ENCODE peak calls at places on chromosomes 4 and X, in six cellular contexts. S is stomach, Y is A549, T is tibial nerve, M is sigmoid colon, F is K562. A is an unnamed sample.

GRCh38 chr4:57080781-57081650 is 29.2 kb downstream of the IGFBP7 start:
- DNase-seq in Y (peak; percentile 84), M (no peak), F (no peak), S (no peak), T (no peak), A (no peak)

GRCh38 chrX:134542485-134542884 is 82.5 kb downstream of the HPRT1 start:
- DNase-seq in S (no peak), T (no peak), F (peak; percentile 35), M (no peak), Y (peak; percentile 53), A (no peak)

GRCh38 chrX:9429767-9430166 is 35.1 kb upstream of the TBL1X start:
- DNase-seq in T (no peak), M (no peak), F (no peak), Y (no peak), S (no peak), A (no peak)

GRCh38 chrX:112654871-112655270 is 24.9 kb downstream of the LHFPL1 start:
- DNase-seq in F (no peak), M (no peak), Y (no peak), T (no peak), S (no peak), A (no peak)

GRCh38 chr4:105543881-105544280 is 8.5 kb upstream of the ARHGEF38 start:
- DNase-seq in Y (no peak), S (no peak), M (no peak), T (no peak), F (no peak), A (no peak)

GRCh38 chr4:84441758-84442377 is 57.2 kb downstream of the NKX6-1 start:
- DNase-seq in M (no peak), S (no peak), F (no peak), Y (no peak), T (no peak), A (no peak)

GRCh38 chr4:1685604-1686150 is 1.6 kb upstream of the FAM53A start:
- DNase-seq in S (no peak), T (no peak), M (no peak), F (no peak), Y (no peak), A (no peak)

GRCh38 chr4:102825261-102826071 is 1.9 kb downstream of the UBE2D3 start:
- DNase-seq in S (no peak), T (no peak), M (peak; percentile 65), F (peak; percentile 17), Y (peak; percentile 63), A (no peak)

GRCh38 chr4:53960843-53961242 is 103.6 kb downstream of the CHIC2 start:
- DNase-seq in Y (no peak), M (no peak), S (no peak), F (no peak), T (no peak), A (peak; percentile 79)

GRCh38 chrX:129529685-129530281 is 6.5 kb upstream of the SMARCA1 start:
- DNase-seq in T (no peak), S (no peak), F (no peak), Y (no peak), M (no peak), A (no peak)

GRCh38 chrX:129523076-129524055 is at the start of gene SMARCA1:
- DNase-seq in M (peak; percentile 86), S (peak; percentile 39), Y (peak; percentile 79), T (peak; percentile 11), F (peak; percentile 24), A (no peak)

GRCh38 chrX:129522184-129523059 is 868 bp downstream of the SMARCA1 start:
- DNase-seq in T (peak; percentile 24), Y (peak; percentile 66), S (peak; percentile 63), F (peak; percentile 40), M (peak; percentile 80), A (no peak)

GRCh38 chrX:129524250-129524850 is 1.1 kb upstream of the SMARCA1 start:
- DNase-seq in M (no peak), F (no peak), Y (no peak), T (no peak), S (no peak), A (no peak)

GRCh38 chrX:129525162-129525561 is 1.9 kb upstream of the SMARCA1 start:
- DNase-seq in F (no peak), S (no peak), M (no peak), T (no peak), Y (peak; percentile 51), A (no peak)
- TF ChIP-seq EP300 in F (no peak), S (no peak), M (no peak), T (no peak), Y (no peak), A (no peak)

GRCh38 chr4:6342530-6343293 is 73.1 kb downstream of the WFS1 start:
- DNase-seq in M (no peak), Y (peak; percentile 24), F (no peak), T (no peak), S (no peak), A (no peak)
- H3K4me1 ChIP-seq in M (no peaks in the 10 kb centered on the region), Y (peaks cover 20% of the 10 kb centered on the region), F (no peaks in the 10 kb centered on the region), T (peaks cover under 1% of the 10 kb centered on the region), S (peaks cover 9% of the 10 kb centered on the region), A (no peaks in the 10 kb centered on the region)

GRCh38 chrX:38804481-38805293 is 3.4 kb downstream of the MID1IP1 start:
- DNase-seq in S (peak; percentile 52), M (peak; percentile 65), Y (peak; percentile 40), F (no peak), T (no peak), A (no peak)
- TF ChIP-seq POLR2A in S (no peak), M (no peak), Y (no peak), F (no peak), T (no peak), A (no peak)

DNA sequence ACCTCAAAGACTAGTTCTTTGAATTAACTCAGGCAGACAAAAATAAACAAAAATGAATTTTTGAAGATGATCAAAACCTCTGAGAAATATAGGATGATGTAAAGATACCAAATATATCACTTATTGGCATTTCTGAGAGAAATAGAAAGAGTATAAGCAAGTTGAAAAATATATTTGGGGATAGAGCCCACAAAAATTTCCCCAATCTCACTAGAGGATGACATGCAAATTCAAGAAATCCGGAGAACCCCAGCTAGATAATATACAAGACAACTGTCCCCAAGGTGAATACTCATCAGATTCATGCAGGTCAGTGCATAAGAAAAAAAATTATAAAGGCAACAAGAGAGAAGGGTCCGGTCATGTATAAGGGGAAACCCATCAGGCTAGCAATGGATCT is 129.1 kb downstream of the CXXC4 start:
- DNase-seq in M (no peak), Y (no peak), S (no peak), F (no peak), T (no peak), A (no peak)
- TF ChIP-seq EP300 in M (no peak), Y (no peak), S (no peak), F (no peak), T (no peak), A (no peak)

DNA sequence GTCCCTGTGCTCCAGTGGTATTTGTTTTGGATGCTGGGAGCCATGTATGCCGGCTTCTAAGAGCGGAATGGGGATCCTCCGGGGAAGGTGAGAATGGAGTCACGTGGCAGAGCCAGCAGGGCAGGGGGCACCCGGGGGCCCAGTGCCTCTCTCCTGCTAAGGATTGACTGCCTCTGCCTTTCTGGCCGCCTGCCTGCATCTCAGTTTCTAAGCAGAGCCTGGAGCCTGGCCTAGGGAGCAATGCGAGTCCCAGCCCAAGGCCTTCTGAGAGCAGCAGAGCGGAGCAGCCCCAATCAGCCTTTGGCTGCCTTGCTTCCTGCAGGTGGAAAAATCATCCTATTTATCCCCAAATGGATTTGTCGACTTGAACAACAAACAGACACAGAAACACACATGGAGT is 141.0 kb downstream of the PJA1 start:
- DNase-seq in S (no peak), M (no peak), F (no peak), Y (no peak), T (no peak), A (peak; percentile 4)
- H3K4me1 ChIP-seq in S (peaks cover 26% of the 10 kb centered on the region), M (peaks cover 6% of the 10 kb centered on the region), F (no peaks in the 10 kb centered on the region), Y (peaks cover 10% of the 10 kb centered on the region), T (peaks cover 16% of the 10 kb centered on the region), A (peaks cover 30% of the 10 kb centered on the region)

DNA sequence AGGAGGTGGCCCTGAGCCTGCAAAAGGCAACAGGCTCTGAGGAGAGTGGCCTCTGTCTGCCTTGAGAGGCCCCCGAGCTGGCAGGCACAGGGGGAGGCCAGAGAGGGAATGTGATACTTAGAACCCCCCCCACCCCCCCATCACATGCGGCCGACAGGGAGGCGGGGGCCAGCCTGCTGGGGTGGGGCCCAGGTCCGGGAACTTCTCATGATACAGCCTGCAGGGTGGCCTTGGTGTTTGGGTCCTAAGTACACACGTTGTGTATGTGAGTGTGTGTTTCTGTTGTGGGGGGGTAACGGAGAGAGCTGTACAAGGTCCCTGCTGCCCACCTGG is 19.7 kb downstream of the SH3BP2 start:
- DNase-seq in M (no peak), F (no peak), T (no peak), Y (no peak), S (no peak), A (no peak)
- TF ChIP-seq POLR2A in M (no peak), F (no peak), T (no peak), Y (no peak), S (no peak), A (no peak)

GRCh38 chr4:21680326-21680898 is 268.2 kb downstream of the KCNIP4 start:
- DNase-seq in M (no peak), T (no peak), S (no peak), F (no peak), Y (no peak), A (no peak)
- TF ChIP-seq EP300 in M (no peak), T (no peak), S (no peak), F (no peak), Y (no peak), A (no peak)

A was measured in esophagus muscularis mucosa.